ENCODE peak calls at places on chromosome 15, in six cellular contexts. P, D, B, R, S and K are unnamed samples.

GRCh38 chr15:43775411-43775965 is 1.3 kb downstream of the ELL3 start:
- DNase-seq in D (no peak), B (peak; percentile 51), R (peak; percentile 59), P (peak; percentile 20), S (no peak), K (no peak)

GRCh38 chr15:69820819-69821218 is 276.9 kb downstream of the TLE3 start:
- DNase-seq in S (no peak), R (no peak), D (no peak), P (no peak), B (no peak), K (no peak)

GRCh38 chr15:39486546-39487081 is 94.3 kb upstream of the THBS1 start:
- DNase-seq in R (no peak), B (no peak), S (no peak), D (no peak), P (no peak), K (no peak)

GRCh38 chr15:95843241-95843851 is 487.2 kb upstream of the NR2F2 start:
- DNase-seq in D (no peak), B (no peak), P (no peak), R (peak; percentile 89), S (no peak), K (no peak)

GRCh38 chr15:64694816-64695215 is 80.6 kb downstream of the RBPMS2 start:
- DNase-seq in R (no peak), B (no peak), D (no peak), S (no peak), P (no peak), K (no peak)

GRCh38 chr15:70875001-70875782 is 17.0 kb downstream of the THAP10 start:
- DNase-seq in P (no peak), B (no peak), R (peak; percentile 62), S (no peak), D (no peak), K (no peak)

GRCh38 chr15:77059761-77060345 is 11.1 kb downstream of the TSPAN3 start:
- DNase-seq in R (no peak), P (no peak), D (no peak), B (no peak), S (no peak), K (no peak)

GRCh38 chr15:73989001-73989798 is 2.9 kb downstream of the STOML1 start:
- DNase-seq in P (no peak), S (no peak), R (peak; percentile 88), B (no peak), D (no peak), K (no peak)